ENCODE peak calls at places on chromosome 2, in six cellular contexts. J is heart left ventricle, R is neural progenitor cell, W is gastrocnemius medialis, P is tibial artery, Z is cardiac fibroblast. O is an unnamed sample.

GRCh38 chr2:222592176-222592575 is 63.7 kb downstream of the FARSB start:
- DNase-seq in W (no peak), Z (no peak), P (no peak), J (no peak), R (no peak), O (no peak)

GRCh38 chr2:61855178-61855523 is 1.3 kb upstream of the FAM161A start:
- DNase-seq in Z (no peak), W (no peak), P (no peak), R (peak), J (no peak), O (no peak)

GRCh38 chr2:174673876-174674275 is 76.3 kb upstream of the WIPF1 start:
- DNase-seq in J (no peak), P (no peak), R (no peak), W (no peak), Z (no peak), O (no peak)

GRCh38 chr2:179602452-179602851 is 259.0 kb downstream of the ZNF385B start:
- DNase-seq in W (no peak), Z (no peak), R (no peak), P (no peak), J (no peak), O (no peak)

GRCh38 chr2:119435953-119436297 is 4.3 kb downstream of the TMEM37 start:
- DNase-seq in P (no peak), Z (no peak), J (no peak), R (no peak), W (no peak), O (no peak)

GRCh38 chr2:183752571-183752970 is 628.3 kb downstream of the NUP35 start:
- DNase-seq in Z (no peak), R (no peak), J (no peak), W (no peak), P (no peak), O (no peak)

GRCh38 chr2:238868616-238869292 is 20.9 kb downstream of the TWIST2 start:
- DNase-seq in Z (peak), P (peak), W (peak), J (peak), R (no peak), O (peak)

GRCh38 chr2:98385050-98385699 is 38.9 kb downstream of the CNGA3 start:
- DNase-seq in R (peak), J (peak), P (peak), W (peak), Z (peak), O (peak)

GRCh38 chr2:205680067-205680466 is 2.2 kb upstream of the NRP2 start:
- DNase-seq in W (no peak), P (no peak), J (no peak), Z (peak), R (peak), O (peak)

GRCh38 chr2:208782097-208782496 is 375.5 kb downstream of the PTH2R start:
- DNase-seq in Z (no peak), W (no peak), P (no peak), R (no peak), J (no peak), O (no peak)

GRCh38 chr2:208781166-208781565 is 374.6 kb downstream of the PTH2R start:
- DNase-seq in W (no peak), Z (no peak), R (no peak), P (no peak), J (no peak), O (no peak)

GRCh38 chr2:208783184-208783583 is 376.6 kb downstream of the PTH2R start:
- DNase-seq in P (no peak), Z (no peak), W (no peak), R (peak), J (no peak), O (no peak)
- TF ChIP-seq CTCF in P (no peak), Z (no peak), W (no peak), R (peak), J (peak), O (no peak)

GRCh38 chr2:70995227-70995729 is 605 bp upstream of the TEX261 start:
- DNase-seq in R (peak), P (no peak), W (no peak), J (no peak), Z (peak), O (peak)
- TF ChIP-seq CTCF in R (peak), P (peak), W (no peak), J (peak), Z (peak), O (no peak)

DNA sequence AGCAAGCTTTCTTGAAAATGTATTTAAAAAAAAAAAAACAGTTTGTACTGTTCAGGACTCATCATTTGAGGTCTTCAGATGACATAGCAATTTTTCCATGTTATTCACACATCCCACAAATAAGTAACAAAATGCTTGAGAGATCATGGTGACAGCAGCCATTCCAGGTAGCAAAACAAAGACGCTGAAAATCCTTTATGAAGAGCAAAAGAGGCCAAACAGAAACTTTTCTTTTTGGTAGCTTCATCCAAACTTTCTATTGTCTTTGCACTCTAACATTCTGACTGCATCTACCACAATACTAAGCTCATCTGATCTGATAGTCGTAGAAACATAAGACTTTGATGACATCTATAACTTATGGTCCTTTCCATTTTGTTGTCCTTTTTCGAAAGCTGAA is 76.1 kb downstream of the ZEB2 start:
- DNase-seq in P (no peak), J (no peak), W (no peak), Z (no peak), R (no peak), O (no peak)
- TF ChIP-seq CTCF in P (no peak), J (no peak), W (no peak), Z (no peak), R (no peak), O (no peak)

GRCh38 chr2:191383486-191383885 is 138.3 kb downstream of the MYO1B start:
- DNase-seq in R (no peak), W (no peak), J (no peak), Z (no peak), P (no peak), O (no peak)

GRCh38 chr2:191376981-191377629 is 131.9 kb downstream of the MYO1B start:
- DNase-seq in R (no peak), W (peak), J (peak), Z (peak), P (peak), O (peak)

GRCh38 chr2:191374939-191375338 is 129.7 kb downstream of the MYO1B start:
- DNase-seq in W (no peak), Z (no peak), P (no peak), R (no peak), J (no peak), O (no peak)

GRCh38 chr2:191382801-191383200 is 137.6 kb downstream of the MYO1B start:
- DNase-seq in J (peak), P (no peak), W (no peak), Z (peak), R (no peak), O (peak)

DNA sequence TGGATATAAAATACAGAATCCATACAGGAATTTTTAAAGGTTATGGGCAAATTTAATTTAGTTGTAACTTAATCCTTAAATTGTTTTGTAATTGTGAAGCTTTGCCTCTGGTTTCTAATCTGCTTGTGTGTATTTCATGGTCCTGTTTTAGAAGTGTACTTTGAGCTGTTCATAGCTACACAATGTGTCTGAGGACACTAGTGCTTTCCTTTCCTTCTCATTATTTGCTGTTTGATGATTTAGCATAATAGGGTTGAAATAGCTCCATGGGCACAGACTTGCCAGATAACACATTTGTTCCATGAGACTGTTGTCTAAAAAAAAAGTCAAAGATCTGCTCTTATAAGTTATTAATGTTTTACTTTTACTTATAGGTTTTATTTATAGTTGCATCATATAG is 134.2 kb downstream of the MYO1B start:
- DNase-seq in P (no peak), R (no peak), J (no peak), W (no peak), Z (no peak), O (no peak)
- TF ChIP-seq CTCF in P (no peak), R (no peak), J (no peak), W (no peak), Z (no peak), O (no peak)

DNA sequence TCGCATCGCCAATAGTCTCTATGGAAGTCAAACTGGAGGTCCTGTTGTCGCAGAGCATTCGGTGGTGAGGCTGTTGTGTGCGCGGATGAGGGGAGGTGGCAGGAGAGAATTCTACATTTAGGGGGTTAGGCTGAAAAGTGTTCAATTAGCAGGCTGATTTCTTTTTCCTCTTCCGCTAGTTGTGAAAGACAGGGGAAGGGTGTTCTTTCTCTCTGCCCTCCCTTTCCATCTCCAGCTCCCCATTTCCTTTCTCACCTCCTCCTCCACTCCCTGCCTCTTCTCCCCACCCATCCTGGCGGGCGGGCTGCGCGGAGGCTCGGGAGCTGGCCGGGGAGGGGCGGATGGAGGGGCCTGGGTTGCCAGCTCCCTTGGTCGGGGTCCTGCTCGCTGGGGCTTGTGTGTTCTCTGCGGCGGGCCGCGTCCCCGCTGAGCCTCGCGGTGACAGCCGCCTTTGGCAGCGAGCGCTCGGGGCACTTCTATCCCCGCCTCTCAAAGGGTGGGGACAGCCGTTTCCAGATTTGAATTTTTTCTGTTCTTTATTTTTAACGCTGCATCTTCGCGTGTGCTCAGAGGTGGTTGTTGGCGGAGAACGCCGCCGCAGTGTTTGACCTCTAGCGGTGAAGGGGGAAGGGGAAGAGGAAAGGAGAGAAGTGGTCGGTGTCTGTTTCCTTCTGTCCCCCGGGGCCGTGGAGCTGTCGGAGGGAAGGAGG is 3.6 kb downstream of the SOX11 start:
- DNase-seq in Z (peak), J (peak), W (no peak), R (peak), P (no peak), O (no peak)
- TF ChIP-seq CTCF in Z (no peak), J (no peak), W (no peak), R (no peak), P (no peak), O (no peak)

O was measured in HFFc6.